ENCODE peak calls at places on chromosomes 4 and X, in six cellular contexts. P, Z, W, C, M and S are unnamed samples.

GRCh38 chrX:119677654-119677981 is 15.3 kb downstream of the SEPTIN6 start:
- DNase-seq in W (no peak), Z (no peak), P (no peak), M (no peak), C (no peak), S (no peak)

GRCh38 chr4:149980125-149980682 is 98.0 kb upstream of the DCLK2 start:
- DNase-seq in P (no peak), M (no peak), Z (no peak), C (no peak), W (no peak), S (no peak)

GRCh38 chrX:40746536-40746935 is 11.2 kb upstream of the MED14 start:
- DNase-seq in C (no peak), Z (peak), M (no peak), P (no peak), W (no peak), S (no peak)

GRCh38 chr4:140343303-140343702 is 30.1 kb upstream of the SCOC start:
- DNase-seq in Z (no peak), P (peak), C (no peak), W (no peak), M (no peak), S (no peak)

GRCh38 chrX:19332983-19333382 is 10.7 kb upstream of the PDHA1 start:
- DNase-seq in Z (no peak), C (no peak), W (no peak), P (no peak), M (no peak), S (no peak)

GRCh38 chr4:183729430-183730328 is 70.6 kb downstream of the TRAPPC11 start:
- DNase-seq in M (no peak), Z (no peak), C (no peak), W (no peak), P (peak), S (peak)

GRCh38 chr4:173119818-173120217 is 48.8 kb upstream of the GALNT7 start:
- DNase-seq in Z (no peak), C (no peak), W (no peak), M (no peak), P (peak), S (peak)

GRCh38 chr4:26204249-26204825 is 116.5 kb upstream of the RBPJ start:
- DNase-seq in C (peak), P (no peak), M (no peak), Z (no peak), W (no peak), S (no peak)

GRCh38 chrX:154516655-154517100 is 646 bp upstream of the FAM3A start:
- DNase-seq in C (peak), Z (no peak), W (no peak), P (peak), M (no peak), S (no peak)

GRCh38 chr4:102687373-102687981 is 73.3 kb downstream of the MANBA start:
- DNase-seq in P (peak), C (no peak), Z (no peak), M (no peak), W (no peak), S (peak)

GRCh38 chr4:153244969-153245368 is 40.7 kb downstream of the TRIM2 start:
- DNase-seq in W (no peak), M (no peak), C (no peak), P (no peak), Z (no peak), S (no peak)

GRCh38 chr4:139756391-139757180 is 91.0 kb downstream of the MGST2 start:
- DNase-seq in M (no peak), Z (no peak), W (no peak), P (no peak), C (no peak), S (no peak)

GRCh38 chrX:72306851-72307645 is 1.3 kb upstream of the CITED1 start:
- DNase-seq in W (peak), M (peak), Z (peak), C (peak), P (peak), S (peak)

GRCh38 chrX:83771664-83772063 is 89.3 kb upstream of the CYLC1 start:
- DNase-seq in P (no peak), M (no peak), W (no peak), Z (peak), C (no peak), S (no peak)

GRCh38 chrX:3370656-3371055 is 24.2 kb upstream of the MXRA5 start:
- DNase-seq in Z (no peak), W (no peak), M (no peak), P (no peak), C (no peak), S (no peak)

GRCh38 chrX:71227370-71228062 is 4.5 kb downstream of the GJB1 start:
- DNase-seq in M (no peak), P (no peak), C (no peak), W (no peak), Z (no peak), S (no peak)

GRCh38 chr4:47469951-47470350 is 6.4 kb upstream of the COMMD8 start:
- DNase-seq in W (no peak), M (no peak), P (peak), Z (no peak), C (no peak), S (no peak)

GRCh38 chr4:112182604-112183003 is 37.4 kb downstream of the FAM241A start:
- DNase-seq in C (no peak), Z (no peak), P (no peak), M (no peak), W (no peak), S (no peak)

GRCh38 chr4:139564502-139564901 is 8.5 kb upstream of the SETD7 start:
- DNase-seq in C (no peak), P (no peak), Z (no peak), M (no peak), W (no peak), S (no peak)

GRCh38 chr4:101649790-101650450 is 140.6 kb upstream of the BANK1 start:
- DNase-seq in C (no peak), P (no peak), W (no peak), M (no peak), Z (no peak), S (no peak)

GRCh38 chr4:176309046-176309445 is 10.7 kb upstream of the SPCS3 start:
- DNase-seq in M (no peak), C (no peak), P (no peak), Z (no peak), W (no peak), S (no peak)

GRCh38 chr4:26048962-26049361 is 134.9 kb downstream of the SMIM20 start:
- DNase-seq in M (no peak), Z (no peak), C (no peak), W (no peak), P (peak), S (no peak)

GRCh38 chr4:127708985-127709384 is 21.2 kb upstream of the SLC25A31 start:
- DNase-seq in Z (no peak), C (no peak), M (no peak), W (peak), P (peak), S (peak)

GRCh38 chr4:45662996-45663395 is 460.9 kb downstream of the GABRG1 start:
- DNase-seq in C (no peak), M (no peak), W (no peak), P (peak), Z (no peak), S (peak)

GRCh38 chr4:167622481-167623240 is 388.4 kb upstream of the SPOCK3 start:
- DNase-seq in Z (no peak), C (peak), P (peak), W (no peak), M (peak), S (peak)

GRCh38 chr4:38606587-38606905 is 57.5 kb upstream of the KLF3 start:
- DNase-seq in P (no peak), M (no peak), Z (no peak), C (no peak), W (no peak), S (no peak)